ENCODE peak calls at places on chromosomes 11 and 22, in four cellular contexts. T is HepG2, K is H1, X is GM12891. Z is an unnamed sample.

GRCh38 chr11:115459563-115459962 is 44.7 kb downstream of the CADM1 start:
- DNase-seq in K (no peak), T (no peak), X (no peak), Z (no peak)

GRCh38 chr11:8090756-8091155 is 9.7 kb downstream of the TUB start:
- DNase-seq in T (peak; percentile 20), K (peak; percentile 44), X (no peak), Z (no peak)

GRCh38 chr22:29479417-29480261 is at the start of gene NEFH:
- DNase-seq in K (no peak), T (no peak), X (no peak), Z (no peak)

GRCh38 chr11:94771390-94771789 is 3.2 kb downstream of the AMOTL1 start:
- DNase-seq in T (no peak), K (no peak), X (no peak), Z (no peak)

GRCh38 chr22:43001271-43002197 is 13.4 kb downstream of the PACSIN2 start:
- DNase-seq in K (no peak), X (no peak), T (peak; percentile 54), Z (no peak)

GRCh38 chr22:34588893-34589545 is 476.9 kb upstream of the ISX start:
- DNase-seq in K (no peak), T (no peak), X (no peak), Z (no peak)

GRCh38 chr22:25643232-25644000 is 78.9 kb downstream of the GRK3 start:
- DNase-seq in T (no peak), K (no peak), X (no peak), Z (no peak)

GRCh38 chr22:46936378-46936916 is 174.0 kb downstream of the TBC1D22A start:
- DNase-seq in X (no peak), T (peak; percentile 76), K (no peak), Z (no peak)

GRCh38 chr22:37525073-37525745 is 6.0 kb upstream of the CARD10 start:
- DNase-seq in K (no peak), X (no peak), T (no peak), Z (no peak)

GRCh38 chr11:11757871-11758270 is 83.9 kb upstream of the USP47 start:
- DNase-seq in T (no peak), K (no peak), X (no peak), Z (no peak)

GRCh38 chr11:121547574-121547973 is 94.8 kb upstream of the SORL1-AS1 start:
- DNase-seq in X (no peak), T (no peak), K (no peak), Z (no peak)

GRCh38 chr22:38190581-38190980 is 9.0 kb upstream of the PLA2G6 start:
- DNase-seq in K (no peak), X (no peak), T (no peak), Z (no peak)

GRCh38 chr11:62560566-62561103 is 13.1 kb downstream of the EEF1G start:
- DNase-seq in T (peak; percentile 91), K (peak; percentile 93), X (no peak), Z (no peak)

GRCh38 chr11:128884703-128885338 is 6.3 kb upstream of the KCNJ5 start:
- DNase-seq in K (no peak), T (peak; percentile 54), X (no peak), Z (no peak)

GRCh38 chr11:84837402-84838069 is 789.6 kb downstream of the DLG2 start:
- DNase-seq in K (no peak), X (no peak), T (no peak), Z (no peak)

GRCh38 chr11:59259867-59260475 is 47.2 kb upstream of the MPEG1 start:
- DNase-seq in T (no peak), X (no peak), K (no peak), Z (no peak)

GRCh38 chr11:70610561-70610960 is 212.2 kb downstream of the CTTN start:
- DNase-seq in X (no peak), K (no peak), T (no peak), Z (no peak)

GRCh38 chr11:1771273-1771672 is 7.5 kb upstream of the CTSD start:
- DNase-seq in T (no peak), K (no peak), X (no peak), Z (no peak)

GRCh38 chr11:11403763-11404725 is 51.0 kb upstream of the CSNK2A3 start:
- DNase-seq in K (no peak), X (no peak), T (no peak), Z (no peak)

GRCh38 chr22:39117585-39118191 is 20.6 kb downstream of the APOBEC3H start:
- DNase-seq in K (no peak), T (peak; percentile 60), X (no peak), Z (peak; percentile 38)

GRCh38 chr11:111851636-111852035 is 19.7 kb downstream of the ALG9 start:
- DNase-seq in K (no peak), X (no peak), T (peak; percentile 14), Z (no peak)

GRCh38 chr11:57761301-57762234 is at the start of gene CTNND1:
- DNase-seq in K (peak; percentile 84), T (peak; percentile 97), X (peak; percentile 49), Z (peak; percentile 59)

GRCh38 chr22:44211946-44212930 is 31.5 kb downstream of the PARVG start:
- DNase-seq in X (no peak), T (no peak), K (no peak), Z (no peak)

GRCh38 chr22:19891350-19892248 is 36.9 kb upstream of the GNB1L start:
- DNase-seq in K (peak; percentile 78), T (peak; percentile 71), X (peak; percentile 90), Z (peak; percentile 81)

GRCh38 chr11:79437981-79438630 is 2.7 kb downstream of the TENM4 start:
- DNase-seq in K (no peak), X (no peak), T (no peak), Z (peak; percentile 13)

GRCh38 chr11:96050435-96051182 is 126.7 kb upstream of the MTMR2 start:
- DNase-seq in X (no peak), K (no peak), T (peak; percentile 76), Z (no peak)

GRCh38 chr11:17273668-17274321 is 2.7 kb upstream of the NUCB2 start:
- DNase-seq in X (no peak), K (no peak), T (no peak), Z (no peak)

GRCh38 chr11:125372088-125372487 is 124.0 kb downstream of the FEZ1 start:
- DNase-seq in T (no peak), K (no peak), X (no peak), Z (no peak)

GRCh38 chr11:78197816-78198215 is 9.1 kb downstream of the USP35 start:
- DNase-seq in K (no peak), T (no peak), X (no peak), Z (no peak)

GRCh38 chr11:107018274-107018901 is at the start of gene GUCY1A2:
- DNase-seq in K (no peak), X (peak; percentile 21), T (no peak), Z (peak; percentile 16)

GRCh38 chr11:63535734-63536133 is 874 bp upstream of the PLAAT4 start:
- DNase-seq in K (no peak), X (no peak), T (no peak), Z (no peak)

GRCh38 chr11:12291767-12292166 is 85.6 kb upstream of the PARVA start:
- DNase-seq in X (no peak), T (no peak), K (no peak), Z (no peak)

GRCh38 chr11:121367434-121367833 is 74.9 kb downstream of the SC5D start:
- DNase-seq in K (no peak), T (no peak), X (peak; percentile 44), Z (peak; percentile 33)

GRCh38 chr22:39405346-39406085 is 5.9 kb downstream of the TAB1 start:
- DNase-seq in X (no peak), T (no peak), K (no peak), Z (no peak)

GRCh38 chr11:100939581-100939980 is 190.0 kb downstream of the PGR start:
- DNase-seq in K (no peak), T (no peak), X (no peak), Z (no peak)

GRCh38 chr11:19459240-19459639 is 218.5 kb upstream of the E2F8 start:
- DNase-seq in K (no peak), X (no peak), T (no peak), Z (no peak)

GRCh38 chr11:118251858-118252652 is at the start of gene MPZL3:
- DNase-seq in X (peak; percentile 54), K (peak; percentile 29), T (peak; percentile 91), Z (peak; percentile 53)
- TF ChIP-seq POLR2A in X (peak; percentile 73), K (peak; percentile 72), T (peak; percentile 73), Z (peak; percentile 65)

DNA sequence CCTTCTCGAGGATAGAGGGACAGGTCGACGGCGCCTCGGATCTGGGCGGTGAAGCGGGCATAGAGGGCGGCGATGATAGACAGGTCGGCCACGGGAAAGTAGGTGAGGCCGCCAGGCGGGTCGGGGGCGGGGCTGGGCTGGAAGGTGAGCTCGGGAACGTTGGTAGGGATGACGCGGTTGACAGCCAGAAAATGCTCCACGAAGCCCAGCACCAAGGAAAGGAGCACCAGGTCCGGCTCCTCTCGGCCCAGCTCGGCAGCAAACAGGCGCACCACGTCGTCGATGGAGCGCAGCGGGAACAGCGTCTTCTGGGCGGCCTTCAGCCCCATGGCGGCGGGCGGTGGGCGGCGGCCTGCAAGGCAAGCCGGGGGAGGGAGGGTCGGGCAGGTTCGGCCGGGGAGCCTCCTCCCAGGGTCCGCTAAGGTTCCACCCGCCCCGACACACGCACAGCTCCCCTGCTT is 540 bp downstream of the MEN1 start:
- DNase-seq in T (no peak), K (no peak), X (no peak), Z (peak; percentile 51)
- TF ChIP-seq TAF1 in T (no peak), K (no peak), X (no peak), Z (no peak)

GRCh38 chr11:65420506-65421203 is 1.9 kb upstream of the NEAT1 start:
- DNase-seq in K (no peak), T (no peak), X (no peak), Z (no peak)

GRCh38 chr11:65421204-65422103 is 1.1 kb upstream of the NEAT1 start:
- DNase-seq in T (peak; percentile 93), K (no peak), X (no peak), Z (no peak)

GRCh38 chr11:65422633-65423515 is at the start of gene NEAT1:
- DNase-seq in X (no peak), K (peak; percentile 57), T (peak; percentile 87), Z (no peak)

GRCh38 chr11:65423516-65424199 is 1.1 kb downstream of the NEAT1 start:
- DNase-seq in K (no peak), T (no peak), X (no peak), Z (no peak)

GRCh38 chr11:65422104-65422632 is 430 bp upstream of the NEAT1 start:
- DNase-seq in X (no peak), K (peak; percentile 74), T (peak; percentile 93), Z (no peak)
- TF ChIP-seq POLR2A in X (no peak), K (no peak), T (no peak), Z (no peak)

GRCh38 chr11:46808804-46809431 is 37.2 kb downstream of the CKAP5 start:
- DNase-seq in T (peak; percentile 25), X (no peak), K (no peak), Z (no peak)
- TF ChIP-seq TAF1 in T (no peak), X (no peak), K (no peak), Z (no peak)

DNA sequence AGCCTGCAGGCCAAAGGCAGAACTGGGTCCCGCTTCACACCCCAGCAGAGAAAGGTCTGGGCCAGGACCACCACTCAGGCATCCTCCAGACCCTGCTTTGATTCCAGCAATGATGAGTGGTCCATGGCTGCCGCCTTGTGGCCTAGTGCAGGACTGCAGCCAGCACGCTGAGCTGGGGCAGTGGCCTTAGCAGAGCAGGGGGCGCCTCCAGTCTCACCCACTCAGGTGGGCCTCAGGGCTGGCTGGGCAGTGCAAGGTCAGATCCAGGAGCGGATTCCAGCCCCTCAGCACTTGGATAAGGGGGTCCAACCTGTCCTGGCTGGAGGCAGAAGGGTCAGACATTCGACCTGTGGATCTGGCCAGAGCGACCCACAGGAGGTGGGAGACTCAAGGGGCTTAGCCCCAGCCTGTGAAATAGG is 9.6 kb upstream of the PDE2A start:
- DNase-seq in X (peak; percentile 85), T (peak; percentile 33), K (no peak), Z (peak; percentile 85)
- TF ChIP-seq POLR2A in X (no peak), T (peak; percentile 19), K (no peak), Z (no peak)